ENCODE peak calls at places on chromosome 4, in five cellular contexts. X, D, P, L and W are unnamed samples.

GRCh38 chr4:142944565-142944964 is 98.5 kb upstream of the INPP4B start:
- DNase-seq in P (no peak), L (no peak), D (no peak), X (no peak), W (no peak)

GRCh38 chr4:96009720-96010119 is 169.8 kb downstream of the PDHA2 start:
- DNase-seq in D (no peak), P (no peak), X (no peak), L (no peak), W (no peak)

GRCh38 chr4:147480891-147481576 is at the start of gene EDNRA:
- DNase-seq in D (peak; percentile 44), L (no peak), X (peak; percentile 39), P (no peak), W (peak; percentile 39)

GRCh38 chr4:10082047-10082446 is 34.6 kb downstream of the WDR1 start:
- DNase-seq in X (no peak), L (no peak), P (peak; percentile 56), D (peak; percentile 24), W (peak; percentile 1)

GRCh38 chr4:119932277-119932676 is 134.4 kb downstream of the MAD2L1 start:
- DNase-seq in P (no peak), X (no peak), L (no peak), D (no peak), W (no peak)

GRCh38 chr4:139184129-139184528 is 7.1 kb upstream of the ELF2 start:
- DNase-seq in L (no peak), X (no peak), P (no peak), D (no peak), W (no peak)

GRCh38 chr4:81039351-81040174 is 9.1 kb downstream of the BMP3 start:
- DNase-seq in P (no peak), X (no peak), D (no peak), L (no peak), W (no peak)

GRCh38 chr4:109334129-109334528 is 31.7 kb upstream of the COL25A1 start:
- DNase-seq in D (no peak), X (no peak), P (no peak), L (no peak), W (no peak)

GRCh38 chr4:159206427-159206871 is 103.6 kb downstream of the RAPGEF2 start:
- DNase-seq in P (no peak), L (no peak), D (no peak), X (no peak), W (no peak)

GRCh38 chr4:79862842-79863241 is 210.2 kb downstream of the ANTXR2 start:
- DNase-seq in L (no peak), D (no peak), P (no peak), X (no peak), W (no peak)

GRCh38 chr4:185467101-185467500 is 4.4 kb downstream of the CCDC110 start:
- DNase-seq in L (no peak), D (no peak), P (no peak), X (no peak), W (no peak)

GRCh38 chr4:14837860-14838259 is 164.4 kb upstream of the CPEB2 start:
- DNase-seq in P (no peak), X (no peak), D (no peak), L (no peak), W (no peak)

GRCh38 chr4:31667701-31668100 is 947.5 kb downstream of the PCDH7 start:
- DNase-seq in D (no peak), P (no peak), X (no peak), L (no peak), W (no peak)

GRCh38 chr4:106473515-106473914 is 104.9 kb upstream of the GIMD1 start:
- DNase-seq in P (no peak), D (no peak), X (no peak), L (no peak), W (no peak)

GRCh38 chr4:173642509-173642908 is 112.5 kb upstream of the HAND2 start:
- DNase-seq in P (no peak), L (no peak), X (no peak), D (no peak), W (no peak)

GRCh38 chr4:36794716-36795115 is 449.8 kb upstream of the NWD2 start:
- DNase-seq in L (no peak), D (no peak), X (no peak), P (no peak), W (no peak)

GRCh38 chr4:25908491-25908901 is 5.5 kb upstream of the SMIM20 start:
- DNase-seq in D (no peak), P (no peak), L (no peak), X (no peak), W (peak; percentile 5)

GRCh38 chr4:94695389-94695788 is 62.4 kb upstream of the BMPR1B start:
- DNase-seq in D (no peak), P (no peak), X (no peak), L (no peak), W (no peak)

GRCh38 chr4:139835006-139835405 is 169.4 kb downstream of the MGST2 start:
- DNase-seq in X (no peak), D (no peak), L (no peak), P (no peak), W (no peak)

GRCh38 chr4:3293410-3294391 is 880 bp downstream of the RGS12 start:
- DNase-seq in P (peak; percentile 85), D (peak; percentile 63), L (no peak), X (no peak), W (no peak)

GRCh38 chr4:168612435-168613139 is 115.7 kb downstream of the PALLD start:
- DNase-seq in X (no peak), P (no peak), L (no peak), D (no peak), W (no peak)

GRCh38 chr4:85018983-85019382 is 52.5 kb upstream of the WDFY3 start:
- DNase-seq in X (no peak), L (no peak), P (no peak), D (no peak), W (no peak)

GRCh38 chr4:153246446-153247115 is 42.3 kb downstream of the TRIM2 start:
- DNase-seq in X (no peak), P (no peak), D (peak; percentile 64), L (no peak), W (no peak)

GRCh38 chr4:38311495-38311894 is 351.3 kb downstream of the PTTG2 start:
- DNase-seq in X (no peak), L (no peak), D (no peak), P (no peak), W (no peak)

GRCh38 chr4:169312690-169313422 is 42.1 kb upstream of the SH3RF1 start:
- DNase-seq in X (no peak), P (no peak), D (no peak), L (no peak), W (no peak)

GRCh38 chr4:5798946-5799345 is 87.9 kb downstream of the EVC start:
- DNase-seq in X (no peak), D (no peak), P (no peak), L (no peak), W (no peak)

GRCh38 chr4:154491731-154492249 is at the start of gene DCHS2:
- DNase-seq in D (peak; percentile 60), L (no peak), X (peak; percentile 28), P (peak; percentile 79), W (peak; percentile 12)

GRCh38 chr4:26150948-26151347 is 169.9 kb upstream of the RBPJ start:
- DNase-seq in X (no peak), P (no peak), D (no peak), L (no peak), W (no peak)

GRCh38 chr4:102139132-102139573 is 206.1 kb downstream of the SLC39A8 start:
- DNase-seq in P (no peak), D (no peak), X (no peak), L (no peak), W (no peak)

GRCh38 chr4:38086515-38087226 is 126.5 kb downstream of the PTTG2 start:
- DNase-seq in L (no peak), P (no peak), X (no peak), D (no peak), W (no peak)

GRCh38 chr4:69697536-69697935 is 44.5 kb upstream of the UGT2A1 start:
- DNase-seq in L (no peak), X (no peak), P (no peak), D (no peak), W (no peak)

DNA sequence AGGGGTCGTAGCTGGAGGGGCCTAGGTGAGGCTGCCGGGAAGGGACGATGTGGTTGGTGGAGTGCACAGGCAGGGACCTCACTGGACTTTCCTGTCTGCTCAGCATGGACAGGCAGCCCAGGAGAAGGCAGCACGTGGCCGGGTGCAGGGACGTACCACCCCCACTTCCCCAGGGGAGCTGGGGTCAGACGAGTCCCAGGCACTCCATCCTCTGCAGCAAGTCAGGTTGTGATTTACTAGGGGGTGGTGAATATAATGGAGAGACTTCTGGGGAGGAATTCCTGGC is 1.5 kb upstream of the CTBP1 start:
- DNase-seq in P (peak; percentile 80), D (peak; percentile 58), L (no peak), X (no peak), W (peak; percentile 53)
- H3K4me3 ChIP-seq in P (peak overlapping the region; percentile 74), D (no peak overlapping the region), L (no peak overlapping the region), X (no peak overlapping the region), W (no peak overlapping the region)

GRCh38 chr4:55032788-55033187 is 92.6 kb downstream of the KDR start:
- DNase-seq in P (no peak), L (no peak), X (no peak), D (no peak), W (no peak)

GRCh38 chr4:55032179-55032578 is 93.2 kb downstream of the KDR start:
- DNase-seq in D (no peak), P (no peak), L (no peak), X (no peak), W (no peak)

GRCh38 chr4:55035892-55036291 is 89.5 kb downstream of the KDR start:
- DNase-seq in X (no peak), D (no peak), P (no peak), L (no peak), W (no peak)

GRCh38 chr4:55031158-55031557 is 94.2 kb downstream of the KDR start:
- DNase-seq in L (no peak), D (no peak), X (no peak), P (no peak), W (no peak)

DNA sequence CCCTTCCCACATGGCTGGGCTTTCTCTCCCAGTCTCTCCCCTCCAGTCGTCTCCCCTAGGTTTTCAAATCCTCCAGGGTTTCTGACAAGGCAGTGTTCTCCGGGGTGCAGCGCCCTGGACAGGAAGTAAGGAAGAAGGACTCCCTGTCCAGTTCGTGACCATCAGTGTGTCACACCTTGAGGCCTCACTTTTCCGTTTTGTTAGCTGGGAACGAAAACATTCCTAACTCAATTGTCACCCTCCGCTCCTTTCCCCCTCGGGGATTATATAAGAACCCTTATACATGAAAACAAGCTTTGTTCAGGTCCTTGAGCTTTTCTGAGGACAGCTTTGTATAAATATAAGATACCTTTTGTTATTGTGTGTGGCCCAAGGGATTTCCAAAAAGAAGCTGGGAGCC is 92.1 kb downstream of the KDR start:
- DNase-seq in P (no peak), L (no peak), X (no peak), D (no peak), W (no peak)
- H3K4me1 ChIP-seq in P (no peaks in the 10 kb centered on the region), L (no peaks in the 10 kb centered on the region), X (peaks cover 27% of the 10 kb centered on the region), D (no peaks in the 10 kb centered on the region), W (no peaks in the 10 kb centered on the region)

DNA sequence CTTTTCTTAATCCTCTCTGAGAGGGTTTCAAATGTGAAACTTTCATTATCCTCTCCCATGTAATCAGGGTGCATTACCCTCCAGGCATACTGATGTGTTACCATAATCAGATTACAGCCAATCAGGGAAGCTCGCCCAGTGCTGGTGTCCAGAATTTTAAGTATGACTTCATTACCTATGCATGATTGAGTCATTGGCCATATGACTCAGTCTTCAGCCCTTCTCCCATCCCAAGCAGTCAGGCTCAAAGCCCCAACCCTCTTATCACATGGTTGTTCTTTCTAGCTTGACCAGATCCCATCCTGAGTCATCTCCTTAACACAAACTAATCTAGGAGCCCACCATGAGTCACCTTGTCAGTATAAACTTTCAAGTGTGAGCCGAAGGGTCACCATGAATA is 1668.1 kb upstream of the AGA start:
- DNase-seq in L (no peak), P (no peak), D (no peak), X (no peak), W (no peak)
- H3K9me3 ChIP-seq in L (no peaks in the 10 kb centered on the region), P (peaks cover 12% of the 10 kb centered on the region), D (peaks cover 6% of the 10 kb centered on the region), X (no peaks in the 10 kb centered on the region), W (no peaks in the 10 kb centered on the region)

GRCh38 chr4:82268050-82268825 is 105.6 kb downstream of the HNRNPD start:
- DNase-seq in L (peak; percentile 68), X (peak; percentile 23), D (no peak), P (no peak), W (no peak)
- H3K4me3 ChIP-seq in L (no peak overlapping the region), X (no peak overlapping the region), D (no peak overlapping the region), P (no peak overlapping the region), W (no peak overlapping the region)